ENCODE peak calls at places on chromosome 17, in five cellular contexts. J, T, C, M and N are unnamed samples.

GRCh38 chr17:81601525-81602120 is 35.3 kb downstream of the NPLOC4 start:
- DNase-seq in J (peak), T (no peak), C (no peak), M (no peak), N (peak)

GRCh38 chr17:77215281-77215680 is 74.5 kb downstream of the SEC14L1 start:
- DNase-seq in J (no peak), T (no peak), C (no peak), M (peak), N (no peak)

GRCh38 chr17:14471052-14471451 is 170.2 kb downstream of the HS3ST3B1 start:
- DNase-seq in J (no peak), T (no peak), C (no peak), M (no peak), N (no peak)

GRCh38 chr17:14206891-14207290 is 29.8 kb downstream of the CDRT15 start:
- DNase-seq in J (no peak), T (no peak), C (peak), M (no peak), N (no peak)

GRCh38 chr17:15655162-15655561 is 28.9 kb downstream of the TRIM16 start:
- DNase-seq in J (no peak), T (no peak), C (no peak), M (no peak), N (no peak)

GRCh38 chr17:81287155-81287554 is 8.0 kb downstream of the SLC38A10 start:
- DNase-seq in J (no peak), T (no peak), C (no peak), M (no peak), N (no peak)

GRCh38 chr17:77375917-77376651 is 235.3 kb downstream of the SEC14L1 start:
- DNase-seq in J (peak), T (no peak), C (no peak), M (no peak), N (no peak)

GRCh38 chr17:4675791-4676190 is 28.1 kb downstream of the PELP1 start:
- DNase-seq in J (no peak), T (no peak), C (no peak), M (no peak), N (no peak)

GRCh38 chr17:63474174-63474913 is 2.5 kb upstream of the ACE start:
- DNase-seq in J (peak), T (peak), C (no peak), M (no peak), N (no peak)

GRCh38 chr17:42276359-42276608 is at the start of gene STAT5B:
- DNase-seq in J (peak), T (peak), C (peak), M (peak), N (peak)

GRCh38 chr17:13601776-13602551 is at the start of gene HS3ST3A1:
- DNase-seq in J (peak), T (peak), C (peak), M (no peak), N (peak)

GRCh38 chr17:82221341-82221902 is 7.4 kb upstream of the SLC16A3 start:
- DNase-seq in J (no peak), T (no peak), C (no peak), M (no peak), N (no peak)

GRCh38 chr17:65121916-65122821 is 15.0 kb upstream of the RGS9 start:
- DNase-seq in J (no peak), T (no peak), C (no peak), M (no peak), N (no peak)

GRCh38 chr17:64130559-64131001 is 636 bp upstream of the ERN1 start:
- DNase-seq in J (peak), T (no peak), C (no peak), M (peak), N (peak)

GRCh38 chr17:42618442-42619150 is 9.1 kb downstream of the TUBG1 start:
- DNase-seq in J (peak), T (peak), C (no peak), M (no peak), N (peak)

GRCh38 chr17:77444653-77445029 is 303.9 kb downstream of the SEC14L1 start:
- DNase-seq in J (peak), T (peak), C (no peak), M (no peak), N (peak)

GRCh38 chr17:52297230-52298010 is 138.9 kb upstream of the CA10 start:
- DNase-seq in J (no peak), T (no peak), C (no peak), M (no peak), N (no peak)

GRCh38 chr17:63998050-63998720 is at the start of gene PRR29:
- DNase-seq in J (peak), T (peak), C (peak), M (peak), N (peak)

GRCh38 chr17:2253362-2253761 is 50.2 kb downstream of the SMG6 start:
- DNase-seq in J (no peak), T (no peak), C (no peak), M (no peak), N (no peak)

GRCh38 chr17:6831662-6832263 is at the start of gene TEKT1:
- DNase-seq in J (peak), T (peak), C (peak), M (peak), N (peak)

GRCh38 chr17:42536372-42537155 is 523 bp downstream of the NAGLU start:
- DNase-seq in J (peak), T (peak), C (peak), M (peak), N (peak)

GRCh38 chr17:48547839-48548686 is 3.2 kb upstream of the HOXB2 start:
- DNase-seq in J (no peak), T (no peak), C (no peak), M (no peak), N (no peak)

DNA sequence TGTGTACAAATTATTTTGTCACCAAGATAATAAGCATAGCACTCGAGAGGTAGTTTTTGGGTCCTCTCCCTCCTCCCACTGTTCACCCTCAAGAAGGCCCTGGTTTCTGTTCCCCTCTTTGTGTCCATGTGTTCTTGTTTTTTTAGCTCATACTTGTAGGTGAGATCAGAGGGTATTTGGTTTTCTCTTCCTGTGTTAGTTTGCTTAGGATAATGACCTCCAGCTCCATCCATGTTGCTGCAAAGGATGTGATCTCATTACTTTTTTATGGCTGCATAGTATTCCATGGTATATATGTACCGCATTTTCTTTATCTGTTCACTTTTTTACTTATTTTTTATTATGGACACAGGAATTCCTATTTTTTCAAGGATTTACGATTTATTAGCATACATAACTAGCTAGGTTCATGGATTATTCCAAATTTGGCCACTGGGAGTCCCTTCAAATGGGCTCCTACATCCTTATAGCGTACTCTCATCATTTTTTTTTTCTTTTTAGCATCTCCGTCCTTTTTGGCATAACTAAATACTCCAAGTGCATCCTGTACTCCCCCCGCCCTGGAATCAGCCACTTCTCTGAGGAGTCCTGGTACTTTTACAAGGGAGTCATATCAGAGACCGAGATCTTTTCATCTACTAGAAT is 7.3 kb downstream of the TADA2A start:
- DNase-seq in J (no peak), T (no peak), C (no peak), M (no peak), N (no peak)
- TF ChIP-seq CTCF in J (no peak), T (no peak), C (no peak), M (no peak), N (no peak)

GRCh38 chr17:75061055-75061438 is 14.0 kb downstream of the KCTD2 start:
- DNase-seq in J (no peak), T (no peak), C (no peak), M (no peak), N (no peak)

GRCh38 chr17:75061618-75062017 is 14.6 kb downstream of the KCTD2 start:
- DNase-seq in J (no peak), T (no peak), C (no peak), M (no peak), N (no peak)

GRCh38 chr17:75063201-75063600 is 16.2 kb downstream of the KCTD2 start:
- DNase-seq in J (no peak), T (no peak), C (no peak), M (no peak), N (no peak)

GRCh38 chr17:75060434-75061054 is 13.5 kb downstream of the KCTD2 start:
- DNase-seq in J (no peak), T (no peak), C (peak), M (no peak), N (no peak)

GRCh38 chr17:75059369-75060345 is 12.6 kb downstream of the KCTD2 start:
- DNase-seq in J (peak), T (peak), C (no peak), M (peak), N (peak)
- TF ChIP-seq CTCF in J (peak), T (peak), C (peak), M (peak), N (peak)

GRCh38 chr17:61354895-61355294 is 44.7 kb upstream of the TBX2 start:
- DNase-seq in J (no peak), T (no peak), C (no peak), M (no peak), N (no peak)
- TF ChIP-seq CTCF in J (no peak), T (no peak), C (no peak), M (no peak), N (no peak)

GRCh38 chr17:1107083-1107776 is 72.6 kb downstream of the ABR start:
- DNase-seq in J (no peak), T (no peak), C (no peak), M (no peak), N (no peak)
- TF ChIP-seq CTCF in J (no peak), T (no peak), C (no peak), M (no peak), N (no peak)

DNA sequence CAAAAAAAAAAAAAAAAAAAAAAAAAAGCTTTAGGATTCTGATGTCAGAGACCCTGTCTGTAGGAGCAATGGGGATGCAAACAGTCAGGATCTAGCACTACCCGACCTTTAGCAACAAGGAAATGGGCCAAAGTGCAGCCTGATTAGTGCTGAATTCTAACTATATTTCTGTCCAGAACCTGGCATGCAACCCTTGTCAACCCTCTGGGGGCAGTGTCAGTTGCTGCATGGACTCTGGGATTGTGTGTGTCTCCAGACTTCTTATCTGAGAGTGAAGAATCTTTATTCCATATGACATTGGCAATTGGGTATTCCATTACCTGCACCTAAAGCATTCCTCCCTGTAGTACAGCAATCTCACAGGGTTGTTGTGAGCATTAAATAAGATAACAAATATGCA is 120.3 kb upstream of the CRHR1 start:
- DNase-seq in J (no peak), T (no peak), C (no peak), M (no peak), N (no peak)
- TF ChIP-seq CTCF in J (no peak), T (no peak), C (no peak), M (no peak), N (no peak)

GRCh38 chr17:9468532-9468931 is 107.1 kb downstream of the STX8 start:
- DNase-seq in J (no peak), T (no peak), C (peak), M (no peak), N (no peak)

GRCh38 chr17:9467518-9467917 is 108.1 kb downstream of the STX8 start:
- DNase-seq in J (no peak), T (no peak), C (no peak), M (no peak), N (no peak)

GRCh38 chr17:9472094-9472493 is 103.5 kb downstream of the STX8 start:
- DNase-seq in J (no peak), T (no peak), C (no peak), M (no peak), N (no peak)

GRCh38 chr17:9470171-9470570 is 105.4 kb downstream of the STX8 start:
- DNase-seq in J (no peak), T (no peak), C (no peak), M (no peak), N (peak)

GRCh38 chr17:9468937-9469336 is 106.7 kb downstream of the STX8 start:
- DNase-seq in J (no peak), T (no peak), C (no peak), M (no peak), N (no peak)
- TF ChIP-seq CTCF in J (no peak), T (no peak), C (no peak), M (no peak), N (no peak)

GRCh38 chr17:45889579-45889978 is 4.8 kb upstream of the MAPT start:
- DNase-seq in J (no peak), T (no peak), C (no peak), M (no peak), N (no peak)
- TF ChIP-seq CTCF in J (no peak), T (peak), C (no peak), M (no peak), N (no peak)